ENCODE peak calls at places on chromosomes 4 and X, in four cellular contexts. Q is WTC11, J is NCI-H2081, E is NCI-H510A treated with DMSO at 0.1 percent for 48 hours. U is an unnamed sample.

GRCh38 chrX:69298466-69299140 is 133.3 kb upstream of the PJA1 start:
- DNase-seq in Q (no peak), J (no peak), E (no peak), U (no peak)

GRCh38 chrX:14528629-14529287 is 578 bp upstream of the GLRA2 start:
- DNase-seq in Q (peak; percentile 80), J (peak; percentile 68), E (peak; percentile 56), U (no peak)

GRCh38 chr4:83240379-83240875 is 44.2 kb downstream of the COQ2 start:
- DNase-seq in Q (no peak), J (no peak), E (no peak), U (no peak)

GRCh38 chr4:48175328-48175727 is 41.3 kb upstream of the TXK start:
- DNase-seq in Q (peak; percentile 63), J (no peak), E (no peak), U (no peak)

GRCh38 chr4:121656269-121656641 is 40.5 kb downstream of the ANXA5 start:
- DNase-seq in E (no peak), J (peak; percentile 57), Q (peak; percentile 34), U (no peak)

GRCh38 chr4:6961496-6962210 is 52.0 kb downstream of the TBC1D14 start:
- DNase-seq in E (no peak), J (no peak), Q (no peak), U (no peak)

GRCh38 chr4:87865960-87866598 is 33.3 kb downstream of the MEPE start:
- DNase-seq in J (no peak), E (no peak), Q (peak; percentile 35), U (no peak)

GRCh38 chr4:124804584-124804983 is 92.1 kb upstream of the ANKRD50 start:
- DNase-seq in J (no peak), E (no peak), Q (no peak), U (no peak)

GRCh38 chr4:153233761-153234371 is 29.6 kb downstream of the TRIM2 start:
- DNase-seq in E (no peak), Q (no peak), J (peak; percentile 41), U (no peak)

GRCh38 chr4:87502580-87503238 is 26.5 kb downstream of the SPARCL1 start:
- DNase-seq in Q (no peak), J (peak; percentile 58), E (no peak), U (peak; percentile 26)

GRCh38 chrX:44088755-44089154 is 115.6 kb upstream of the NDP start:
- DNase-seq in Q (no peak), J (no peak), E (no peak), U (no peak)

GRCh38 chr4:80454040-80454439 is 118.5 kb downstream of the CFAP299 start:
- DNase-seq in E (no peak), J (no peak), Q (no peak), U (no peak)

GRCh38 chr4:15327311-15328298 is 100.2 kb upstream of the C1QTNF7 start:
- DNase-seq in E (no peak), Q (no peak), J (no peak), U (no peak)

GRCh38 chr4:9898596-9899345 is 117.3 kb downstream of the DRD5 start:
- DNase-seq in J (no peak), Q (peak; percentile 76), E (no peak), U (no peak)

GRCh38 chr4:151688003-151688784 is 72.6 kb downstream of the GATB start:
- DNase-seq in Q (peak; percentile 29), E (no peak), J (no peak), U (no peak)

GRCh38 chr4:183261953-183262775 is 57.9 kb downstream of the CLDN22 start:
- DNase-seq in Q (peak; percentile 85), J (peak; percentile 79), E (peak; percentile 49), U (peak; percentile 41)

U was measured in NCI-H2029 treated with DMSO at 0.1 percent for 48 hours.